ENCODE peak calls at places on chromosome 13, in five cellular contexts. Y is NAMALWA, B is colonic mucosa, U is heart right ventricle, W is ELF-1. A is an unnamed sample.

GRCh38 chr13:19681517-19681916 is 48.1 kb downstream of the MPHOSPH8 start:
- DNase-seq in Y (no peak), B (no peak), U (no peak), W (no peak), A (no peak)

GRCh38 chr13:77353980-77354379 is 27.1 kb upstream of the MYCBP2 start:
- DNase-seq in Y (peak), B (no peak), U (no peak), W (no peak), A (no peak)

GRCh38 chr13:74062933-74063332 is 71.3 kb downstream of the KLF12 start:
- DNase-seq in Y (peak), B (peak), U (peak), W (no peak), A (no peak)

GRCh38 chr13:22506286-22506685 is 674.5 kb upstream of the SGCG start:
- DNase-seq in Y (no peak), B (no peak), U (no peak), W (no peak), A (no peak)

GRCh38 chr13:26855071-26855470 is 94.5 kb upstream of the GPR12 start:
- DNase-seq in Y (no peak), B (no peak), U (no peak), W (no peak), A (no peak)

GRCh38 chr13:48223016-48223385 is 10.0 kb upstream of the ITM2B start:
- DNase-seq in Y (no peak), B (no peak), U (no peak), W (no peak), A (no peak)

GRCh38 chr13:114124921-114125320 is 7.5 kb downstream of the RASA3 start:
- DNase-seq in Y (peak), B (no peak), U (no peak), W (no peak), A (no peak)

GRCh38 chr13:44801990-44802389 is 187.3 kb downstream of the NUFIP1 start:
- DNase-seq in Y (no peak), B (no peak), U (no peak), W (no peak), A (peak)

GRCh38 chr13:56659041-56659471 is 481.7 kb upstream of the PRR20A start:
- DNase-seq in Y (no peak), B (no peak), U (peak), W (no peak), A (no peak)

GRCh38 chr13:19862511-19863313 is 737 bp downstream of the ZMYM5 start:
- DNase-seq in Y (peak), B (peak), U (peak), W (peak), A (peak)

GRCh38 chr13:37375724-37376123 is 222.8 kb downstream of the POSTN start:
- DNase-seq in Y (no peak), B (no peak), U (no peak), W (no peak), A (no peak)

GRCh38 chr13:33212396-33212795 is 73.2 kb downstream of the STARD13 start:
- DNase-seq in Y (no peak), B (no peak), U (no peak), W (no peak), A (no peak)

GRCh38 chr13:26221721-26222522 is at the start of gene RNF6:
- DNase-seq in Y (peak), B (peak), U (peak), W (peak), A (peak)

GRCh38 chr13:24159921-24160324 is 597 bp upstream of the SPATA13 start:
- DNase-seq in Y (peak), B (no peak), U (no peak), W (no peak), A (no peak)

GRCh38 chr13:50731400-50731799 is 112.1 kb downstream of the DLEU7 start:
- DNase-seq in Y (no peak), B (no peak), U (no peak), W (no peak), A (no peak)